ENCODE peak calls at places on chromosomes 12 and 14, in nine cellular contexts. P is hepatocyte, Z is tibial artery, B is right lobe of liver, C is BE2C, Y is thoracic aorta, T is astrocyte, X is RWPE2, N is K562. J is an unnamed sample. For H3K4me1, the result is how much of the 10 kb centered on the place peaks cover.

GRCh38 chr12:127280393-127281275 is 986.3 kb upstream of the TMEM132C start:
- DNase-seq in P (peak), Z (no peak), B (peak), C (peak), Y (no peak), T (no peak), X (no peak), N (peak), J (no peak)

GRCh38 chr14:35808076-35808657 is 928 bp downstream of the RALGAPA1 start:
- DNase-seq in P (peak), Z (no peak), B (no peak), C (no peak), Y (no peak), T (no peak), X (no peak), N (peak), J (no peak)

GRCh38 chr12:6280053-6280469 is 30.4 kb upstream of the PLEKHG6 start:
- DNase-seq in P (peak), Z (peak), B (peak), C (no peak), Y (peak), T (peak), X (peak), N (no peak), J (peak)

GRCh38 chr12:74515849-74516248 is 21.8 kb upstream of the ATXN7L3B start:
- DNase-seq in P (no peak), Z (no peak), B (no peak), C (no peak), Y (no peak), T (no peak), X (no peak), N (no peak), J (no peak)

GRCh38 chr14:20219033-20219432 is 4.5 kb upstream of the OR11H6 start:
- DNase-seq in P (no peak), Z (no peak), B (no peak), C (no peak), Y (no peak), T (no peak), X (no peak), N (no peak), J (no peak)

GRCh38 chr12:99658950-99659349 is 11.4 kb downstream of the GARIN6 start:
- DNase-seq in P (no peak), Z (no peak), B (no peak), C (no peak), Y (no peak), T (peak), X (no peak), N (no peak), J (no peak)

GRCh38 chr12:51622564-51622963 is 31.5 kb downstream of the SCN8A start:
- DNase-seq in P (no peak), Z (no peak), B (no peak), C (no peak), Y (no peak), T (peak), X (no peak), N (no peak), J (no peak)

GRCh38 chr14:96167224-96168148 is 37.2 kb upstream of the BDKRB2 start:
- DNase-seq in P (peak), Z (no peak), B (no peak), C (no peak), Y (no peak), T (peak), X (peak), N (no peak), J (no peak)

GRCh38 chr12:50185496-50185895 is 18.3 kb upstream of the CERS5 start:
- DNase-seq in P (no peak), Z (no peak), B (no peak), C (no peak), Y (no peak), T (peak), X (no peak), N (no peak), J (no peak)

GRCh38 chr14:95340201-95340697 is 20.5 kb upstream of the CLMN start:
- DNase-seq in P (peak), Z (no peak), B (peak), C (no peak), Y (no peak), T (no peak), X (no peak), N (no peak), J (no peak)

GRCh38 chr12:47818701-47819543 is 781 bp downstream of the HDAC7 start:
- DNase-seq in P (peak), Z (peak), B (peak), C (peak), Y (no peak), T (no peak), X (no peak), N (peak), J (peak)

GRCh38 chr14:68666899-68667298 is 126.0 kb downstream of the ZFP36L1 start:
- DNase-seq in P (no peak), Z (no peak), B (no peak), C (no peak), Y (no peak), T (no peak), X (no peak), N (no peak), J (no peak)

GRCh38 chr12:57110189-57111045 is 745 bp downstream of the STAT6 start:
- DNase-seq in P (peak), Z (peak), B (peak), C (no peak), Y (no peak), T (no peak), X (no peak), N (peak), J (peak)

GRCh38 chr14:100535287-100536131 is 51.7 kb downstream of the BEGAIN start:
- DNase-seq in P (no peak), Z (peak), B (peak), C (no peak), Y (no peak), T (no peak), X (peak), N (no peak), J (peak)

GRCh38 chr14:105178868-105179140 is 2.3 kb downstream of the NUDT14 start:
- DNase-seq in P (no peak), Z (no peak), B (no peak), C (no peak), Y (no peak), T (no peak), X (no peak), N (no peak), J (no peak)

DNA sequence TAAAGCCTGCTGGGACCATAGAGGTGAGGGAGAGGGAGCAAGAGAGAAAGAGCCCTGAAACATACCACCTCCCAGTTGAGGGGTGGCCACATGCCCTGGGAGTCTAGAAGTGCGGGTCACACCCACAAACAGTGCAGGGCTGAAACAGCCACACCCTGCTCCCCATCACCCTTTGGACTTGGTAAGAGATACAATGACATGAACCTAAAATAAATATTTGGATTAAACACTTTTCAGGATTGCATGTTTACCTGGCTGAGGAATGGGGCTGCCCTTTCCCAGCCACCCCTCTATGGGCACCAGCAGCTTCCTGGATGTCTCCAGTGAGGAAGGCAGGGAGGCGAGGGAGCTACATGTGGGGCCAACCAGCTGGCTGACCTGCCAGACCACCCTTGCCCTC is 39.0 kb upstream of the TC2N start:
- DNase-seq in P (no peak), Z (no peak), B (peak), C (no peak), Y (no peak), T (no peak), X (no peak), N (no peak), J (no peak)
- H3K4me1 ChIP-seq in P (under half), Z (under half), B (under half), C (under half), Y (under half), T (under half), X (under half), N (under half), J (under half)

GRCh38 chr12:116528498-116528897 is 30.7 kb upstream of the MAP1LC3B2 start:
- DNase-seq in P (no peak), Z (no peak), B (no peak), C (no peak), Y (no peak), T (peak), X (no peak), N (no peak), J (no peak)

GRCh38 chr12:116524964-116525379 is 34.2 kb upstream of the MAP1LC3B2 start:
- DNase-seq in P (no peak), Z (no peak), B (no peak), C (no peak), Y (no peak), T (peak), X (no peak), N (no peak), J (no peak)

GRCh38 chr12:116528067-116528466 is 31.1 kb upstream of the MAP1LC3B2 start:
- DNase-seq in P (no peak), Z (no peak), B (no peak), C (no peak), Y (no peak), T (peak), X (no peak), N (no peak), J (no peak)

GRCh38 chr12:116524311-116524710 is 34.9 kb upstream of the MAP1LC3B2 start:
- DNase-seq in P (no peak), Z (no peak), B (no peak), C (no peak), Y (no peak), T (no peak), X (no peak), N (no peak), J (no peak)

DNA sequence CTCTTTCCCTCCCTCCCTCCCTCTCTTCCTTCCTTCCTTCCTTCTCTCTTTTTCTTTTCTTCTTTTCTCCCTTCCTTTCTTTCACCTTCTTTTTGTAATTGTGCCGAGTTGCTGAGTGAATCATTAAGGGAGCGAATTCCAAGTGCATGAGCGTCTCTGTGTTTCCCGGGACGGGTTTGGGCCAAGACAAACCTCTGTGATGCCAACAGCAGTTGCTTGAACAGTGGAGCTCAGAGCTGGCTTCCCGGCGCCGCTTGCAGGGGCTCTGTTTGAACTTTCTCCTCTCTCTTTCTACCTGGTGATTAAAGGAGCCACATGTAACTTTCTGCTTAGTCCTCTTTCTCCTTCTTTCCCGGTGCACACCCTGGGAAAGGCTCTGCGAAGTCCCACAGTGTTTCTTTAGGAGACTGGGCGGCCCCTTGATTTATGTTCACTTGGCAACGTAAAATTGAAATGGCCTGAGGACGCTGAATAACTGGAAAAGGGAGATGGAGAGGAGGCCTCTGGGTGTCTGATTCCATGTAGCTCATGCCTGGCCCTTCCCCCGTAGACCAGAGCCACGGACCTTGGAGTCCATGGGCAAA is 33.7 kb upstream of the MAP1LC3B2 start:
- DNase-seq in P (peak), Z (peak), B (peak), C (no peak), Y (peak), T (peak), X (peak), N (no peak), J (peak)
- H3K4me3 ChIP-seq in P (no peak), Z (peak), B (no peak), C (no peak), Y (peak), T (peak), X (no peak), N (no peak), J (no peak)

GRCh38 chr12:120469450-120470149 is at the start of gene SRSF9:
- DNase-seq in P (peak), Z (peak), B (peak), C (peak), Y (peak), T (peak), X (peak), N (peak), J (peak)

GRCh38 chr12:120468271-120468845 is 1.2 kb downstream of the SRSF9 start:
- DNase-seq in P (peak), Z (peak), B (peak), C (peak), Y (no peak), T (peak), X (no peak), N (no peak), J (no peak)

GRCh38 chr12:120468846-120469449 is 600 bp downstream of the SRSF9 start:
- DNase-seq in P (peak), Z (peak), B (peak), C (peak), Y (no peak), T (no peak), X (no peak), N (peak), J (peak)

GRCh38 chr12:120467439-120467838 is 2.1 kb downstream of the SRSF9 start:
- DNase-seq in P (no peak), Z (no peak), B (no peak), C (no peak), Y (no peak), T (no peak), X (no peak), N (no peak), J (no peak)

DNA sequence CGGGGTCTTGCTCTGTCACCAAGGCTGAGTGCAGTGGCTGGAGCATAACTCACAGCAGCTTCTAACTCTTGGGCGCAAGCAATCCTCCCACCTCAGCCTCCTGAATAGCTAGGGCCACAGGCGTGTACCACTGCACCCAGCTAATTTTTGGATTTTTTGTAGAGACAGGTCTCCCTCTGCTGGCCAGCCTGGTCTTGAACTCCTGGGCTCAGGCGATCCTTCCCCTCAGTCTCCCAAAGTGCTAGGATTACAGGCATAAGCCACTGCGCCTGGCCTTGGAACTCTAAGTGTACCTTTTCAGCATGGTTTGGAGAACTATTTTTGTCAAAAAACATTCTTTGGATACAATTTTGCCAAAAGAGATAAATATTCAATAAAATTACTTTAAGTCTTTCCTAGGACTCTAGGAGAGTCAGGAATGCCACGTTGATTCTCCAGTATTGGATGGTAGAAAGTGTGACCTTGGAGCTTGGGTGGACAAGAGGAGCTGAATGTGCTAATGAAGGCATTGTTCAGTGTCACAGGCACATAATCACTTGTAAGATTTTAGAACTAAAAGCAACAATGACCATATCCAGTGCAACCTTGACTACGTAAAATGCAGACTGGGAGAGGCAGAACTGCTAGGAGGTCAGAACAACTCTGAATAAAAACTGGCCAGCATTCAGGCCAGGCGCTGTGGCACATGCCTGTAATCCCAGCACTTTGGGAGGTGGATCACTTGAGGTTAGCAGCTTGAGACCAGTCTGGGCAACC is 2.8 kb downstream of the SRSF9 start:
- DNase-seq in P (peak), Z (no peak), B (peak), C (peak), Y (no peak), T (no peak), X (no peak), N (no peak), J (no peak)
- TF ChIP-seq CTCF in P (peak), Z (peak), B (peak), C (peak), Y (peak), T (peak), X (peak), N (peak), J (no peak)

DNA sequence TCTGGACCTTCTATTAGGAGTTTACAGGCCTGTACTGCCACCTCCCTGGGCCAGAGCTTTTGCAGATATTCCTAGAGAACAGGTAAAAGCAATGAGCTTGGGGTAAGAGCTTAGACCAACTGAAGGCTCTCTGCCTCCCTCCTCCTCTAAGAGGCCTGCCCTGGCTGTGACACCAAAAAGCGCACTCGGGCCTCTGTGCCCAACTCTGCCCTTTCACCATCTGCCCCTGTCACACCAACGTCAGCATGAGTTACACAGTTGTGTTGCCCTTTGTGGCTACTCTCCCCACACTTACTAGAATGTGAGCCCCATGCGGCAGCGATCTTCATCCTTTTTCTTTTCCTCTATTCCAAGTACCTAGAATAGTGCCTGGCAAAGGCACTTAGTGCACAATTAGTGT is 12.8 kb downstream of the CKB start:
- DNase-seq in P (no peak), Z (no peak), B (no peak), C (no peak), Y (no peak), T (no peak), X (no peak), N (no peak), J (peak)
- H3K4me1 ChIP-seq in P (under half), Z (under half), B (under half), C (under half), Y (under half), T (under half), X (under half), N (under half), J (under half)

GRCh38 chr12:124992874-124993567 is 424 bp upstream of the BRI3BP start:
- DNase-seq in P (peak), Z (no peak), B (peak), C (peak), Y (no peak), T (peak), X (no peak), N (peak), J (peak)
- H3K4me3 ChIP-seq in P (peak), Z (peak), B (peak), C (peak), Y (peak), T (peak), X (peak), N (peak), J (peak)

GRCh38 chr14:80468331-80469122 is 257.2 kb upstream of the DIO2 start:
- DNase-seq in P (peak), Z (no peak), B (no peak), C (no peak), Y (no peak), T (no peak), X (no peak), N (no peak), J (no peak)

GRCh38 chr14:80464531-80465149 is 253.3 kb upstream of the DIO2 start:
- DNase-seq in P (peak), Z (no peak), B (no peak), C (no peak), Y (no peak), T (no peak), X (no peak), N (no peak), J (no peak)

GRCh38 chr14:80465541-80466220 is 254.4 kb upstream of the DIO2 start:
- DNase-seq in P (no peak), Z (no peak), B (no peak), C (no peak), Y (no peak), T (no peak), X (no peak), N (no peak), J (no peak)
- TF ChIP-seq CTCF in P (no peak), Z (no peak), B (no peak), C (no peak), Y (no peak), T (no peak), X (no peak), N (no peak), J (no peak)

GRCh38 chr12:70248916-70249315 is 5.7 kb downstream of the CNOT2 start:
- DNase-seq in P (no peak), Z (no peak), B (no peak), C (no peak), Y (no peak), T (no peak), X (no peak), N (no peak), J (no peak)
- H3K4me1 ChIP-seq in P (under half), Z (under half), B (under half), C (under half), Y (under half), T (under half), X (under half), N (under half), J (under half)

GRCh38 chr12:132617822-132618682 is 524 bp upstream of the P2RX2 start:
- DNase-seq in P (no peak), Z (no peak), B (no peak), C (peak), Y (no peak), T (no peak), X (no peak), N (no peak), J (peak)

GRCh38 chr12:132614029-132614428 is 3.6 kb upstream of the LRCOL1 start:
- DNase-seq in P (no peak), Z (no peak), B (no peak), C (no peak), Y (no peak), T (no peak), X (no peak), N (no peak), J (peak)

GRCh38 chr12:132614861-132615578 is 3.6 kb upstream of the P2RX2 start:
- DNase-seq in P (peak), Z (peak), B (peak), C (peak), Y (peak), T (peak), X (peak), N (peak), J (peak)

GRCh38 chr12:132617135-132617701 is 1.4 kb upstream of the P2RX2 start:
- DNase-seq in P (no peak), Z (no peak), B (no peak), C (no peak), Y (no peak), T (no peak), X (no peak), N (no peak), J (no peak)

GRCh38 chr12:132615579-132616066 is 3.0 kb upstream of the P2RX2 start:
- DNase-seq in P (no peak), Z (no peak), B (no peak), C (no peak), Y (no peak), T (no peak), X (no peak), N (no peak), J (peak)
- H3K4me3 ChIP-seq in P (no peak), Z (no peak), B (no peak), C (no peak), Y (no peak), T (no peak), X (no peak), N (no peak), J (no peak)

DNA sequence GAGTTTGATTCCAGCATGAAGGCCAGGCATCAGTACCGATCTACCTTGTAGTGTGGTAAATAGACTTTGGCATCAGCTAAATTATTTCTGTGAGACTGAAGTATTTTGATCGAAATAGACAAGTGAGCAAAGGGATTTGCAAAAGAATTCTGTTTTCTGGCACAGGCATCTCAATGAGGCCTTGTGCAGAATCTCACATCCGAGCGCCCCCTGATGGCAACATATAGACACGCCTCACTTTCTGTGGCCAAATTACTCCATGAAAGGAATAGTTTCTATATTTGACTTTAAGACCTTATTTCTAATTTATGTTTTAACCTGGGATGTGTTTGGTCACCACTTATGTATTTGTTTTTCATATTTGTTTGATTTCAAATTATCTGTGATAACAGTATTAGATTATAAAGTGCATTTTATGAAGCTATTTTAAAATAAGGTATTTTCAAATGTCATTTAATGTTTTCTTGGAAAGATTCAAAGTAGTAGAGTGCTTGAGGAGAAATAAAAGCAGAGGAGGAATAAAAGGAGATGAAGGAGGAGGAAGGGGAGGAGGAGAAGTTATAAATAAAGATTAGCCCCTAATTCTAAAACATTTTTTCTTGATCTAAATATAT is 731.9 kb downstream of the NRXN3 start:
- DNase-seq in P (peak), Z (no peak), B (no peak), C (peak), Y (no peak), T (peak), X (no peak), N (no peak), J (no peak)
- TF ChIP-seq CTCF in P (peak), Z (no peak), B (peak), C (peak), Y (no peak), T (peak), X (peak), N (no peak), J (peak)